ENCODE peak calls at places on chromosomes 2 and 18, in four cellular contexts. V, J, K and W are unnamed samples.

GRCh38 chr2:67828066-67828465 is 234.7 kb downstream of the C1D start:
- DNase-seq in V (no peak), J (no peak), K (no peak), W (no peak)

GRCh38 chr18:74219056-74219455 is 70.7 kb downstream of the TIMM21 start:
- DNase-seq in V (no peak), J (no peak), K (no peak), W (no peak)

GRCh38 chr2:216289470-216289869 is 82.8 kb downstream of the MARCHF4 start:
- DNase-seq in V (no peak), J (no peak), K (no peak), W (no peak)

GRCh38 chr2:196750977-196751631 is 48.4 kb downstream of the GTF3C3 start:
- DNase-seq in V (peak), J (peak), K (peak), W (no peak)

GRCh38 chr2:112085382-112085730 is 30.3 kb downstream of the TMEM87B start:
- DNase-seq in V (no peak), J (no peak), K (no peak), W (no peak)

GRCh38 chr2:191114403-191114886 is 36.3 kb downstream of the STAT4 start:
- DNase-seq in V (no peak), J (no peak), K (no peak), W (no peak)

GRCh38 chr2:132670104-132670960 is at the start of gene LYPD1:
- DNase-seq in V (no peak), J (no peak), K (peak), W (peak)

GRCh38 chr2:165494568-165494967 is 25.1 kb downstream of the CSRNP3 start:
- DNase-seq in V (no peak), J (no peak), K (no peak), W (no peak)

GRCh38 chr18:77472486-77472885 is 222.8 kb downstream of the GALR1 start:
- DNase-seq in V (no peak), J (no peak), K (no peak), W (no peak)

GRCh38 chr2:235550378-235550760 is 56.5 kb downstream of the AGAP1 start:
- DNase-seq in V (no peak), J (no peak), K (peak), W (no peak)

GRCh38 chr18:36419913-36420531 is 122.5 kb downstream of the FHOD3 start:
- DNase-seq in V (no peak), J (no peak), K (no peak), W (no peak)

GRCh38 chr2:15841776-15842554 is 98.4 kb upstream of the MYCN start:
- DNase-seq in V (no peak), J (no peak), K (no peak), W (no peak)

GRCh38 chr2:88218971-88219370 is 48.8 kb downstream of the THNSL2 start:
- DNase-seq in V (no peak), J (no peak), K (no peak), W (no peak)

GRCh38 chr2:639703-640102 is 37.5 kb downstream of the TMEM18 start:
- DNase-seq in V (no peak), J (no peak), K (no peak), W (no peak)

GRCh38 chr2:31337860-31338259 is 76.7 kb downstream of the XDH start:
- DNase-seq in V (no peak), J (no peak), K (no peak), W (no peak)

GRCh38 chr2:239561448-239562001 is 160.7 kb upstream of the HDAC4 start:
- DNase-seq in V (peak), J (no peak), K (peak), W (no peak)

GRCh38 chr18:11808001-11808855 is 43.0 kb upstream of the CHMP1B start:
- DNase-seq in V (no peak), J (no peak), K (no peak), W (no peak)

GRCh38 chr2:15400240-15400826 is 160.8 kb downstream of the NBAS start:
- DNase-seq in V (no peak), J (no peak), K (no peak), W (no peak)

GRCh38 chr2:98474979-98475632 is 30.4 kb downstream of the INPP4A start:
- DNase-seq in V (no peak), J (no peak), K (no peak), W (no peak)

GRCh38 chr2:233329489-233330135 is 22.0 kb downstream of the SAG start:
- DNase-seq in V (no peak), J (no peak), K (no peak), W (no peak)

DNA sequence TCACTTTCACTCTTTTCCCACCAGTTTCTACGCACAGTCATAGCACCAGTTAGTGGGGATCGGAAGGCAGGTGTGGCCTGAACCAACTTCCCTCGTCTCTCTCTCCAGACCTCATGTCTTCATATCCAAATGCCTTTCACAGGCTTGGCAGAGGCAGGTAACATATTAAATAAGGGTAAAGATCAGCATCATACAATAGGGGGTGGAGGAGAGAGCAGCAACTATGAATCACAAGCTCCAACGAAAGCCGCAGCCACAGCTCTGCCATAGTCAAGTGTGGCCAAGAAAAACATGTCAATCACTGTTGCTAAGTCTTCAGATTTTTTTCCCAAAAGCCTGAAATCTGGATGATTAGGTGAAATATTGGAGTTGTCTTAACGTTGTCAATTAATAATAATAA is 40.3 kb downstream of the AP1S3 start:
- DNase-seq in V (no peak), J (no peak), K (no peak), W (no peak)
- H3K27ac ChIP-seq in V (no peak), J (no peak), K (peak), W (no peak)

GRCh38 chr2:62578837-62579640 is 73.0 kb upstream of the TMEM17 start:
- DNase-seq in V (peak), J (no peak), K (no peak), W (no peak)
- TF ChIP-seq POLR2AphosphoS5 in V (peak), J (no peak), K (no peak), W (no peak)

GRCh38 chr18:62400916-62401315 is 75.8 kb downstream of the TNFRSF11A start:
- DNase-seq in V (no peak), J (no peak), K (no peak), W (no peak)

GRCh38 chr18:62404881-62405280 is 79.8 kb downstream of the TNFRSF11A start:
- DNase-seq in V (no peak), J (no peak), K (no peak), W (no peak)

GRCh38 chr18:62399781-62400308 is 74.7 kb downstream of the TNFRSF11A start:
- DNase-seq in V (peak), J (no peak), K (no peak), W (no peak)

GRCh38 chr18:62403125-62403524 is 78.0 kb downstream of the TNFRSF11A start:
- DNase-seq in V (peak), J (no peak), K (no peak), W (no peak)

DNA sequence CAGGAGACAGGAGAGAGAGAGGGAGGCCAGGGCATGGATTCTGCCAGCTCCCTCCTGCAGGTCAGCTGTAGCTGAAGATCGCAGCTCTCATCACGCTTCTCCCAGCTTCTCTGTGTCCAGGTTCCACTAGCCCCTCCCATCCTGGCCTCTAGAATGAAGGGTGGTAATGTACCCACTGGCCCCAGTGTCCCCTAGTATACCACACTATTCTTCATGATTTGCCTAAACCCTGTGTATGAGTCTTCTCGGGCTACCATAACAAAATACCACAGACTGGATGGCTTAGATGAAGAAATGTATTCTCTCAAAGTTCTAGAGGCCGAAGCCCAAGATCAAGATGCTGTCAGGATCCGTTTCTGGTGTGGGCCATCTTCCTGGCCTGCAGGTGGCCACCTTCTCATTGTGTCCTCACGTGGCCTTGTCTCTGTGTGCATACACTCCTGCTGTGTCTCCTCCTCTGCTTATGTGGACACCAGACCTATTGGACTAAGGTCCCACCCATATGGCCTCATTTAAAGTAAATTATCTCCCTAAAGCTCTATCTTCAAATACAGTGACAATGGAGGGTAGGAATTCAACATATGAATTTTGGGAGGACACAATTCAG is 77.3 kb downstream of the TNFRSF11A start:
- DNase-seq in V (no peak), J (no peak), K (no peak), W (no peak)
- H3K27ac ChIP-seq in V (no peak), J (no peak), K (no peak), W (no peak)

GRCh38 chr2:144456680-144457079 is 63.2 kb downstream of the ZEB2 start:
- DNase-seq in V (no peak), J (no peak), K (no peak), W (no peak)
- TF ChIP-seq POLR2AphosphoS5 in V (no peak), J (no peak), K (peak), W (no peak)

DNA sequence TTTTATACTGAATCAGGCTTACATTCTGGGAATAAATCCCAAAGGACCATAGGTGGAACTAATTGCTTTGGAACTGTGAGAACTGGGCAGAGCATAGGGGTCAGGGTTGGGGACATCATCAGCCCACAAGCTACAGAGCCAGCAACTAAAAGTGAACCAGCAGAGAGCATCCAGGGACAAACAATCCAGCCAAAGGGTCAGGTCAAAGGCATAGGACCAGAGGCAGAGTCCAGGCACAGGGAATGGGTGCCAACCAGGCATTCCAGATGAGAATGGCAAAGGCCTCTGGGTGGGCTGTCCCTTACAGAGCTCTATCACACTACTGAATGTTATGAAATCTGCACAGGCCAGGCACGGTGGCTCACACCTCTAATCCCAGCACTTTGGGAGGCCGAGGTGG is 12.3 kb upstream of the DNER start:
- DNase-seq in V (no peak), J (no peak), K (no peak), W (no peak)
- H3K27ac ChIP-seq in V (no peak), J (no peak), K (no peak), W (no peak)

DNA sequence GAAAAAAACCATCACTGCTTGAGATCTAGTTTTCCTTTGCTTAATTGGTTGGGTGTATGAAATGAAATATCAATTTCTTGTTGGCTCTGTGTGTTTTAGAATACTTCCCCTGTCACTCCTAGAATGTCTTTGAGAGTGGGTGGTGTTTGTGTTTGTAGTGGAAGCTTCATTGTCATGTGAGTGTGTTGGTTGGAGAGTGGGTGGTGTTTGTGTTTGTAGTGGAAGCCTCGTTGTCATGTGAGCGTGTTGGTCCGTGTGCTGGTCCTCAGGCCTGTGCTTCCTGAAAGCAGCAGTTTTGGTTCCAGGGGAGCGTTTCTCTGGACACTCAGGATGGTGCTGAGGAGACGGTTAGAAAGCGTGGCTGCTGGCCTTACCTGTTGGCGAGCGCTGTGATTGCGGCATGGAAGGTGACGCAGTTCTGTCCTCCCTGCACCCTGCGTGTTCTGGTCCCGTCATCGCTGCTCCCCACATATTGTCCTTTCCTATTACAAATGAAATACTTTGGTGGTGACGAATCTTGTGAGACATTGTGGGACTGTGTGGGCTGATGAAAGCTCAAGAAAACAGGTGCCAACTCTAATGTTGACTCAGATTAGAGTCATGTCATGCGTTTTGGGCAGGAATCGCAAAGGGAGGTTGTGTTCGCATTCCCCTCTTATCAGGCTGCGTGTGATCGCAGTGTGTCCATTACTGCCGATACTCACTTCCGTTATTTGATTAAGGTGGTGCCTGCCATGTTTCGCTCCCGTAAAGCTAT is 12.5 kb downstream of the ASB1 start:
- DNase-seq in V (no peak), J (no peak), K (no peak), W (no peak)
- TF ChIP-seq POLR2AphosphoS5 in V (no peak), J (no peak), K (no peak), W (no peak)

GRCh38 chr18:25351280-25351772 is 640 bp downstream of the ZNF521 start:
- DNase-seq in V (no peak), J (no peak), K (no peak), W (no peak)
- H3K27ac ChIP-seq in V (peak), J (peak), K (peak), W (peak)

DNA sequence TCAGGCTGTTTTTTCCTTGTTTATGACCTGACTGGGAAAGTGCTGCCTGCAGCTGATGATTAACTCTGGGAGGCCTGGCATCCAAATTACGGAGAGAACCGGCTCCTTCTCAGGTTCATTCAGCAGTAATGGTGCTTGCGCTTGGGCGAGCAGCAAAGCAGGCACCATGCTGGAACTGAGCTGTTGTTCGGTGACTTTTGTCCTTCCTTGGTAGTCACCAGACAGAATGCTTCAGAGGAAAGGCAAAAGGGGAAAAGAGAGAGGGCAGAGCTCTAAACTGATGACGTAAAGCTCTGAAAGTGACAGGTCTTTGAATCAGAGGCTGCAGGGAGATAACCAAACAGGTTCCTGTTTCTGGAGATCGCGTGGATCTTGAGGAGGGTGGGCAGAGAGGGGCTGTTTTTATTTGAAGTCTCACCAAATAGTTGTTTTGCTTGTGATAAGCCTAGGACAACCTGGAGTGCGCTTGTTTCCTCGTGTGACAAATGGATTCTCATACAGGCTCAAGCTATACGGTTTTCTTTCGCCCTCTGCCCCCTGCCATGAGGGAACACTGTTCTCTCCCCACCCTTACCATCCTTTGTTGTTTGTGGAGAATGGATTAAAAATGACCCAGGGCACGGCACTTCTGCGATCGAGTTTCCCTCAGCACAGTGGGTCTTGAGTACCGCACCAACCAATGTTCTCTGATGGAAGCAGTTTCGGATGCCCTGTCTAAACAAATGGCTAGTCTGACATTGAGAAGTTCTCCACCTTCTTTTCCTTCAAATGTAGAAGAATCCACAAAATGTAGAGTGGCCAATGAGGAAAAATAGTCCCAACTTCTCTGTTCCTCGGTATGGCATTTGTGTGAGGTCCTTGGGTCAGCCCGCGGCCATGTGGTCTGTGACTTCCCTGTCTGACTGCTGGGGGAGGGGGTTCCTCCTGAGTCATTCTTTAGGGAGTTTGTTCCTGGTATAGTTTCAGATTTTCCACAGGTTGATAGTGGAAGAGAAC is 1.3 kb downstream of the RASGRP3 start:
- DNase-seq in V (peak), J (no peak), K (no peak), W (peak)
- TF ChIP-seq POLR2AphosphoS5 in V (peak), J (no peak), K (peak), W (no peak)